ENCODE peak calls at places on chromosomes 16 and 17, in nine cellular contexts. E is GM12865, H is ovary, V is HFF-Myc, F is Peyer's patch, M is Caco-2, Q is spleen, S is astrocyte of the spinal cord, B is epithelial cell of esophagus. Y is an unnamed sample.

GRCh38 chr17:83173997-83174858 is 94.8 kb downstream of the METRNL start:
- DNase-seq in H (no peak), V (peak), M (peak), S (no peak), B (no peak), Q (peak), F (peak), E (peak), Y (no peak)

GRCh38 chr17:78019367-78019975 is 61.0 kb downstream of the TNRC6C start:
- DNase-seq in H (no peak), M (no peak), B (peak), E (peak), Q (no peak), V (no peak), S (peak), F (no peak), Y (no peak)

GRCh38 chr17:50947844-50948514 is 81.8 kb upstream of the TOB1 start:
- DNase-seq in S (no peak), Q (peak), V (no peak), M (no peak), F (peak), H (peak), B (peak), E (no peak), Y (no peak)

GRCh38 chr16:9311303-9311954 is 220.0 kb downstream of the HAPSTR1 start:
- DNase-seq in Q (no peak), M (no peak), E (no peak), S (no peak), B (peak), V (no peak), F (no peak), H (no peak), Y (no peak)

GRCh38 chr16:86892509-86892908 is 314.2 kb downstream of the FOXL1 start:
- DNase-seq in S (no peak), V (no peak), E (no peak), M (no peak), B (no peak), F (no peak), Q (no peak), H (no peak), Y (no peak)

GRCh38 chr16:62720651-62721050 is 684.4 kb upstream of the CDH8 start:
- DNase-seq in F (no peak), B (no peak), Q (no peak), V (no peak), S (no peak), M (no peak), E (no peak), H (no peak), Y (no peak)

GRCh38 chr16:83624436-83625120 is 183.2 kb upstream of the HSBP1 start:
- DNase-seq in B (no peak), E (no peak), V (no peak), F (no peak), Q (no peak), M (no peak), S (no peak), H (no peak), Y (no peak)

GRCh38 chr17:48510761-48511604 is 19.8 kb downstream of the HOXB1 start:
- DNase-seq in E (peak), Q (no peak), S (peak), M (no peak), H (no peak), F (no peak), B (peak), V (no peak), Y (peak)

GRCh38 chr17:2892305-2892971 is 96.2 kb downstream of the RAP1GAP2 start:
- DNase-seq in M (peak), Q (no peak), F (no peak), E (peak), H (no peak), B (peak), S (peak), V (peak), Y (peak)

GRCh38 chr16:1561836-1562235 is 28.4 kb downstream of the TMEM204 start:
- DNase-seq in Q (no peak), V (no peak), H (no peak), M (no peak), F (no peak), E (no peak), S (no peak), B (no peak), Y (no peak)

GRCh38 chr16:1563786-1564185 is 30.3 kb downstream of the TMEM204 start:
- DNase-seq in S (no peak), F (no peak), B (no peak), M (no peak), E (no peak), H (no peak), V (no peak), Q (no peak), Y (no peak)

GRCh38 chr16:1561266-1561665 is 27.8 kb downstream of the TMEM204 start:
- DNase-seq in E (no peak), M (no peak), H (no peak), S (no peak), B (no peak), V (no peak), Q (no peak), F (no peak), Y (no peak)

GRCh38 chr16:1565083-1565805 is 31.8 kb downstream of the TMEM204 start:
- DNase-seq in H (no peak), E (no peak), V (no peak), M (no peak), F (no peak), B (no peak), S (peak), Q (no peak), Y (no peak)

GRCh38 chr16:1564325-1564724 is 30.9 kb downstream of the TMEM204 start:
- DNase-seq in H (no peak), M (no peak), Q (no peak), B (no peak), E (peak), S (no peak), F (no peak), V (no peak), Y (no peak)
- TF ChIP-seq CTCF in H (no peak), M (no peak), Q (peak), B (no peak), E (peak), S (peak), F (no peak), V (peak), Y (peak)

DNA sequence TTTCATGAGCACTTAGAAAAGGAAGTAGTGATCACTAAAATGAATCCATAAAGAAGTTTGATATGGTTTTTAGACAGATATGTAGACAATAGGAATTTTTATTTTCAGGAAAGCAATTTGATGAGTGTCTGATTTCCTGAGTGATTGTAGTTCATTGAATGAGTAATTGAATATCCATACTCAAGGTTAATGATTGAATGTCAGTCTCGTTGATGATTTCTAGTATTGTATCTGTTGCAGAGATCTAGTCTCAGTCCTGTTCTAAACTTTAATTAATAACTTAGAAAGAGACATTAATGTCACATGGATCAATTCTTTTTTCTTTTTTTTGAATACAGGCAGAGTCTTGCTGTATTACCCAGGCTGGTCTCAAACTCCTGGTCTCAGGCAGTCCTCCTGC is 78.3 kb downstream of the NLK start:
- DNase-seq in F (no peak), Q (no peak), E (no peak), B (no peak), M (no peak), V (no peak), H (no peak), S (no peak), Y (no peak)
- H3K4me3 ChIP-seq in F (no peak), Q (no peak), E (no peak), B (no peak), M (no peak), V (no peak), H (no peak), S (no peak), Y (no peak)

GRCh38 chr16:72838999-72839398 is 208.9 kb downstream of the ZFHX3 start:
- DNase-seq in S (no peak), B (no peak), V (no peak), H (no peak), M (no peak), F (no peak), E (no peak), Q (no peak), Y (no peak)
- TF ChIP-seq CTCF in S (no peak), B (no peak), V (no peak), H (no peak), M (no peak), F (no peak), E (no peak), Q (no peak), Y (no peak)

GRCh38 chr16:88700636-88701482 is 5.3 kb downstream of the RNF166 start:
- DNase-seq in H (peak), B (peak), E (peak), V (peak), F (peak), Q (peak), M (no peak), S (peak), Y (no peak)
- H3K4me3 ChIP-seq in H (no peak), B (no peak), E (peak), V (no peak), F (peak), Q (peak), M (no peak), S (no peak), Y (no peak)

GRCh38 chr16:50473375-50473945 is 74.7 kb upstream of the NKD1 start:
- DNase-seq in E (peak), Q (no peak), S (no peak), V (peak), H (no peak), B (peak), M (no peak), F (no peak), Y (no peak)
- TF ChIP-seq CTCF in E (no peak), Q (no peak), S (no peak), V (no peak), H (no peak), B (no peak), M (no peak), F (no peak), Y (no peak)

GRCh38 chr17:28747046-28747691 is 3.4 kb downstream of the TRAF4 start:
- DNase-seq in V (no peak), E (peak), M (peak), F (no peak), B (peak), Q (peak), H (no peak), S (no peak), Y (no peak)
- H3K4me3 ChIP-seq in V (peak), E (peak), M (peak), F (peak), B (peak), Q (no peak), H (no peak), S (no peak), Y (no peak)

DNA sequence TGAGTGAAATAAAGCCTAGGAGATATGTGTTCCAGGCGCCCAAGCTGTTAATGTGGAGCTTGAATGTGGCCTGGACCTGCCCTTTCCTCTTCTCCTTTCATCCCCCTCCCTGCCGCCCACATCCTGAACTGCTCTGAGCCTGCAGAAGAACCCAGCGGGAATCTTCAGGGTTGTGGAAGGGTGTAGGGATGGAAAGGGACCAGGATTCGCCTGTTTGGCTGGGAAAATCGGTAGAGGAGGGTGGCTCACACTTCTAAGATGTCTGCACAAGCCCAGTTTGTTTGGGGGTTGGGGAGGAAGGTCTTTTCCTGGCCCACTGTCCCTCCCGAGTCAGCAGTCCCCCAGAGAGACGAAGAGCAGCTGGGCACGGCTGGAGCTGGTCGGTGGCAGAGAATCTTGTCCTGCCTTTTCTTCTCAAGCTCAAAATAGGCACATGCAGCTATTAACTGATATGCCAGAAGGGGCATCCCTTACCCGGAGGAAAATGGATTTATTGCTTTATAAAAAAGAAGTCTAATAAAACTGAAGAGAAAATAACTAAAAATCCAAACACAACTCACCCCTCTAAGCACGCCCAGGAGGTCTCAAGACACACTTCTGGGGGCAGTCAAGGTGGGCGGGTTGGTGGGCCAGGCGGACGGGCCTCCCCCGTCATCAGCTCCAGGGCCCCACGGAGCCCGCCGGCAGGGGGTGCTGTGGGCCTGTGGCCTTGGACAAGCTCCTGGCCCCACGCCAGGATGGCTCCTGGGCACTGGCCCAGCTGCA is 11.5 kb upstream of the PITPNA start:
- DNase-seq in V (no peak), E (peak), B (peak), H (peak), Q (peak), M (peak), S (peak), F (peak), Y (no peak)
- TF ChIP-seq CTCF in V (peak), E (peak), B (peak), H (peak), Q (peak), M (peak), S (peak), F (peak), Y (peak)

GRCh38 chr17:40561294-40561870 is 3.9 kb downstream of the CCR7 start:
- DNase-seq in Q (peak), H (no peak), B (no peak), M (no peak), F (no peak), V (no peak), E (peak), S (no peak), Y (no peak)

GRCh38 chr17:40563371-40564052 is 1.8 kb downstream of the CCR7 start:
- DNase-seq in F (no peak), M (no peak), H (no peak), Q (no peak), E (peak), S (no peak), V (no peak), B (no peak), Y (no peak)

GRCh38 chr17:40561871-40562611 is 3.2 kb downstream of the CCR7 start:
- DNase-seq in Q (peak), V (no peak), B (no peak), S (no peak), M (no peak), E (peak), H (no peak), F (no peak), Y (no peak)

GRCh38 chr17:40564195-40564882 is 933 bp downstream of the CCR7 start:
- DNase-seq in E (peak), V (no peak), B (no peak), S (no peak), M (no peak), H (no peak), F (no peak), Q (peak), Y (no peak)

GRCh38 chr17:40562841-40563370 is 2.4 kb downstream of the CCR7 start:
- DNase-seq in H (no peak), B (no peak), Q (no peak), F (no peak), M (no peak), S (no peak), V (no peak), E (no peak), Y (no peak)
- H3K4me3 ChIP-seq in H (no peak), B (no peak), Q (peak), F (no peak), M (no peak), S (no peak), V (no peak), E (peak), Y (no peak)

GRCh38 chr17:31286587-31286986 is 10.5 kb downstream of the OMG start:
- DNase-seq in B (no peak), M (no peak), H (no peak), V (no peak), S (no peak), E (no peak), Q (no peak), F (no peak), Y (no peak)
- TF ChIP-seq CTCF in B (no peak), M (no peak), H (no peak), V (no peak), S (no peak), E (no peak), Q (no peak), F (no peak), Y (no peak)

GRCh38 chr16:89169778-89170177 is 1.8 kb upstream of the CDH15 start:
- DNase-seq in H (no peak), E (no peak), S (no peak), B (no peak), M (no peak), F (no peak), V (no peak), Q (peak), Y (no peak)

GRCh38 chr16:89172171-89172900 is 788 bp downstream of the CDH15 start:
- DNase-seq in F (no peak), B (no peak), Q (peak), V (no peak), M (no peak), H (no peak), E (no peak), S (no peak), Y (no peak)

GRCh38 chr16:89171216-89172170 is at the start of gene CDH15:
- DNase-seq in E (peak), H (peak), S (peak), B (peak), M (peak), F (peak), Q (peak), V (peak), Y (peak)

GRCh38 chr16:89168381-89169189 is 3.0 kb upstream of the CDH15 start:
- DNase-seq in F (no peak), S (no peak), M (no peak), Q (peak), B (no peak), E (no peak), V (no peak), H (no peak), Y (no peak)

GRCh38 chr16:89170346-89171215 is 967 bp upstream of the CDH15 start:
- DNase-seq in S (no peak), F (peak), B (peak), Q (peak), H (no peak), E (no peak), V (no peak), M (peak), Y (no peak)
- H3K4me3 ChIP-seq in S (no peak), F (peak), B (no peak), Q (no peak), H (no peak), E (peak), V (no peak), M (peak), Y (no peak)